ENCODE peak calls at places on chromosome 2, in ten cellular contexts. O, A, R, U, M, J, C, L, V and F are unnamed samples. For H3K4me1 and H3K27me3, the result is how much of the 10 kb centered on the place peaks cover.

GRCh38 chr2:14756981-14757657 is 124.6 kb downstream of the LRATD1 start:
- DNase-seq in O (no peak), A (peak), R (no peak), U (no peak), M (no peak), J (peak), C (no peak), L (peak), V (no peak), F (no peak)

GRCh38 chr2:101150306-101151140 is 659 bp downstream of the TBC1D8 start:
- DNase-seq in O (peak), A (no peak), R (peak), U (peak), M (peak), J (peak), C (peak), L (peak), V (peak), F (no peak)

GRCh38 chr2:13638181-13638580 is 921.4 kb downstream of the TRIB2 start:
- DNase-seq in O (no peak), A (peak), R (no peak), U (no peak), M (no peak), J (no peak), C (no peak), L (peak), V (no peak), F (no peak)

GRCh38 chr2:40820319-40820718 is 368.4 kb upstream of the SLC8A1 start:
- DNase-seq in O (no peak), A (no peak), R (no peak), U (no peak), M (no peak), J (no peak), C (no peak), L (peak), V (no peak), F (no peak)

GRCh38 chr2:239803764-239804111 is 221.4 kb downstream of the NDUFA10 start:
- DNase-seq in O (no peak), A (no peak), R (no peak), U (no peak), M (no peak), J (no peak), C (no peak), L (no peak), V (no peak), F (peak)

GRCh38 chr2:28751956-28752607 is 452 bp downstream of the PPP1CB start:
- DNase-seq in O (peak), A (peak), R (peak), U (peak), M (no peak), J (peak), C (peak), L (peak), V (no peak), F (no peak)

GRCh38 chr2:44203542-44203941 is 34.9 kb downstream of the PPM1B start:
- DNase-seq in O (no peak), A (no peak), R (no peak), U (no peak), M (no peak), J (no peak), C (no peak), L (no peak), V (no peak), F (no peak)

GRCh38 chr2:129070663-129071062 is 752.0 kb upstream of the HS6ST1 start:
- DNase-seq in O (no peak), A (no peak), R (no peak), U (no peak), M (no peak), J (no peak), C (no peak), L (no peak), V (no peak), F (no peak)

GRCh38 chr2:170320948-170321347 is 143.0 kb downstream of the MYO3B start:
- DNase-seq in O (no peak), A (no peak), R (no peak), U (no peak), M (no peak), J (no peak), C (no peak), L (no peak), V (no peak), F (no peak)

GRCh38 chr2:9703701-9704221 is 73.0 kb upstream of the YWHAQ start:
- DNase-seq in O (no peak), A (peak), R (no peak), U (peak), M (no peak), J (peak), C (no peak), L (peak), V (no peak), F (no peak)

GRCh38 chr2:129224486-129224885 is 755.0 kb upstream of the RAB6C start:
- DNase-seq in O (no peak), A (no peak), R (no peak), U (no peak), M (no peak), J (no peak), C (no peak), L (no peak), V (no peak), F (no peak)

GRCh38 chr2:191885103-191885502 is 38.2 kb upstream of the CAVIN2 start:
- DNase-seq in O (no peak), A (no peak), R (no peak), U (no peak), M (no peak), J (no peak), C (no peak), L (no peak), V (no peak), F (no peak)

GRCh38 chr2:96197541-96198255 is 10.9 kb downstream of the STARD7 start:
- DNase-seq in O (no peak), A (peak), R (no peak), U (no peak), M (no peak), J (no peak), C (peak), L (peak), V (no peak), F (no peak)

GRCh38 chr2:218859994-218860831 is 608 bp downstream of the WNT6 start:
- DNase-seq in O (no peak), A (no peak), R (peak), U (no peak), M (no peak), J (no peak), C (peak), L (no peak), V (no peak), F (no peak)

GRCh38 chr2:74199275-74199701 is 873 bp downstream of the MTHFD2 start:
- DNase-seq in O (no peak), A (no peak), R (no peak), U (no peak), M (no peak), J (no peak), C (no peak), L (no peak), V (peak), F (no peak)

GRCh38 chr2:45585267-45585861 is 25.7 kb downstream of the SRBD1 start:
- DNase-seq in O (no peak), A (peak), R (no peak), U (no peak), M (no peak), J (peak), C (no peak), L (peak), V (no peak), F (no peak)

GRCh38 chr2:233563663-233564430 is 2.7 kb downstream of the USP40 start:
- DNase-seq in O (no peak), A (no peak), R (no peak), U (no peak), M (no peak), J (no peak), C (no peak), L (peak), V (no peak), F (no peak)

GRCh38 chr2:194252127-194252526 is 1404.9 kb upstream of the SLC39A10 start:
- DNase-seq in O (no peak), A (peak), R (no peak), U (no peak), M (no peak), J (no peak), C (no peak), L (no peak), V (no peak), F (no peak)

GRCh38 chr2:68368657-68369339 is 3.7 kb downstream of the PLEK start:
- DNase-seq in O (no peak), A (peak), R (no peak), U (no peak), M (no peak), J (no peak), C (no peak), L (peak), V (no peak), F (no peak)

GRCh38 chr2:10452334-10452733 is 4.2 kb upstream of the ODC1 start:
- DNase-seq in O (no peak), A (peak), R (no peak), U (no peak), M (no peak), J (peak), C (no peak), L (peak), V (no peak), F (no peak)

GRCh38 chr2:241566468-241566867 is 7.9 kb downstream of the BOK start:
- DNase-seq in O (no peak), A (no peak), R (peak), U (no peak), M (no peak), J (no peak), C (peak), L (no peak), V (no peak), F (no peak)

GRCh38 chr2:71691747-71692455 is 238.5 kb downstream of the DYSF start:
- DNase-seq in O (no peak), A (no peak), R (peak), U (no peak), M (peak), J (no peak), C (peak), L (peak), V (no peak), F (no peak)

GRCh38 chr2:109020217-109020637 is 31.2 kb upstream of the EDAR start:
- DNase-seq in O (no peak), A (no peak), R (no peak), U (no peak), M (no peak), J (no peak), C (no peak), L (peak), V (peak), F (no peak)

GRCh38 chr2:174614261-174614660 is 16.7 kb upstream of the WIPF1 start:
- DNase-seq in O (no peak), A (peak), R (no peak), U (no peak), M (no peak), J (no peak), C (no peak), L (peak), V (no peak), F (no peak)

GRCh38 chr2:236663671-236664101 is 94.1 kb downstream of the ACKR3 start:
- DNase-seq in O (peak), A (peak), R (peak), U (no peak), M (no peak), J (peak), C (no peak), L (peak), V (no peak), F (peak)

GRCh38 chr2:235951980-235952379 is 216.2 kb downstream of the GBX2 start:
- DNase-seq in O (no peak), A (peak), R (no peak), U (no peak), M (no peak), J (no peak), C (no peak), L (no peak), V (no peak), F (no peak)

GRCh38 chr2:44836174-44836573 is 105.3 kb upstream of the SIX3 start:
- DNase-seq in O (no peak), A (no peak), R (no peak), U (no peak), M (no peak), J (no peak), C (no peak), L (no peak), V (no peak), F (peak)

GRCh38 chr2:42967959-42968674 is 175.7 kb upstream of the HAAO start:
- DNase-seq in O (peak), A (no peak), R (peak), U (peak), M (no peak), J (peak), C (peak), L (peak), V (no peak), F (peak)

GRCh38 chr2:75792146-75792545 is 81.4 kb upstream of the GCFC2 start:
- DNase-seq in O (no peak), A (no peak), R (no peak), U (no peak), M (no peak), J (no peak), C (no peak), L (no peak), V (no peak), F (no peak)

GRCh38 chr2:190467575-190468083 is 59.5 kb downstream of the MFSD6 start:
- DNase-seq in O (no peak), A (no peak), R (no peak), U (no peak), M (no peak), J (no peak), C (no peak), L (peak), V (no peak), F (no peak)

GRCh38 chr2:209476367-209477191 is 52.7 kb downstream of the MAP2 start:
- DNase-seq in O (no peak), A (no peak), R (no peak), U (no peak), M (no peak), J (peak), C (no peak), L (no peak), V (no peak), F (no peak)

GRCh38 chr2:180258579-180258978 is 251.5 kb upstream of the CWC22 start:
- DNase-seq in O (no peak), A (no peak), R (no peak), U (no peak), M (no peak), J (no peak), C (no peak), L (no peak), V (no peak), F (no peak)

GRCh38 chr2:161044095-161044874 is 115.9 kb upstream of the TANK start:
- DNase-seq in O (peak), A (no peak), R (peak), U (no peak), M (no peak), J (no peak), C (no peak), L (peak), V (no peak), F (no peak)

GRCh38 chr2:154256136-154256535 is 384.4 kb downstream of the GALNT13 start:
- DNase-seq in O (no peak), A (no peak), R (no peak), U (no peak), M (no peak), J (no peak), C (no peak), L (no peak), V (no peak), F (no peak)

GRCh38 chr2:85470850-85471800 is 52.6 kb downstream of the SH2D6 start:
- DNase-seq in O (no peak), A (peak), R (no peak), U (no peak), M (no peak), J (peak), C (peak), L (peak), V (no peak), F (no peak)

GRCh38 chr2:183963609-183964008 is 634.7 kb upstream of the ZNF804A start:
- DNase-seq in O (no peak), A (no peak), R (no peak), U (no peak), M (no peak), J (no peak), C (no peak), L (no peak), V (no peak), F (no peak)

GRCh38 chr2:20156826-20157605 is 67.9 kb downstream of the SDC1 start:
- DNase-seq in O (no peak), A (no peak), R (no peak), U (no peak), M (no peak), J (no peak), C (no peak), L (no peak), V (no peak), F (no peak)

GRCh38 chr2:26846881-26847662 is 860 bp upstream of the DPYSL5 start:
- DNase-seq in O (no peak), A (no peak), R (no peak), U (no peak), M (no peak), J (no peak), C (no peak), L (no peak), V (no peak), F (no peak)

GRCh38 chr2:65691816-65692215 is 259.4 kb upstream of the SPRED2 start:
- DNase-seq in O (no peak), A (no peak), R (no peak), U (no peak), M (no peak), J (no peak), C (no peak), L (no peak), V (no peak), F (no peak)

DNA sequence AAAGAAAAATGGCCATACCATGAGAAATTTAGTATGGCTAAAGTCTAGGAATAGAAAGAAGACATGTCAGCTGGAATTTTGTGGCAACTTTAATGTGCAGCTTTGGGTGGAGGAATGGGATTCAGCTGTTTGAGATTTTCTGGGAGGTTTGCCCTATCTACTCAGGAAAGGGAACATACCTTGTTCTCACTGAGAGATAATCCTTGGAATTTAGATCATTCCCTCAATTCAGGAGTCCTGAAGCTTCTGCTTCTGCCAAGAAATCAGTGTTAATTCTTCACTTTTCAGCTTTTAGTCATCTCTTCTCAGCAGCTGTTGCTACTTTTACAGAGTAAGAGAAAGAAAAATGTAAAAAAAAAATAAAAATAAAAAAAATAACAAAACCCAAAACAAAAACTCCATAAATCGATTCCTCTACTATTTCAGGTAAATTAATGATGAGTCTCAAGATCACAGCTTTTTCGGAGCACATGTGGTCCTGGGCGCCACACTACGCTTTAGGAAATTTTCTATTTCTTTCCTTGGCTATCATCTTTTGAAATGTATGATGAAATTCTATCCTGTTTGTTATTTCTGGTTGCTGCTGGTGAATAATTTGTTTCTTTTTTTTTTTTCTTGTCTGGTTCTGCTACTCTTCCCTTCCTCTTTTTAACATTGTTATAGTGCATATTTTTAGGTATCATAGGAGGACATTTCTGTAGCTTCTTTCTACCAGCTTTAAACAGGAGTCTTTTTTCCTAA is 18.8 kb upstream of the BAZ2B start:
- DNase-seq in O (no peak), A (no peak), R (no peak), U (no peak), M (no peak), J (no peak), C (no peak), L (peak), V (no peak), F (no peak)
- H3K27ac ChIP-seq in O (no peak), A (no peak), R (no peak), U (no peak), M (no peak), J (no peak), C (no peak), L (peak), V (no peak), F (peak)

GRCh38 chr2:49021170-49021743 is 133.1 kb downstream of the FSHR start:
- DNase-seq in O (no peak), A (no peak), R (no peak), U (no peak), M (no peak), J (no peak), C (no peak), L (no peak), V (no peak), F (no peak)

GRCh38 chr2:49028101-49028500 is 126.2 kb downstream of the FSHR start:
- DNase-seq in O (no peak), A (no peak), R (no peak), U (no peak), M (no peak), J (no peak), C (no peak), L (no peak), V (no peak), F (no peak)

GRCh38 chr2:49029406-49029805 is 124.9 kb downstream of the FSHR start:
- DNase-seq in O (no peak), A (no peak), R (no peak), U (no peak), M (no peak), J (no peak), C (no peak), L (no peak), V (no peak), F (no peak)

GRCh38 chr2:49026706-49027105 is 127.6 kb downstream of the FSHR start:
- DNase-seq in O (no peak), A (no peak), R (no peak), U (no peak), M (no peak), J (no peak), C (no peak), L (no peak), V (no peak), F (no peak)
- H3K4me1 ChIP-seq in O (under half), A (under half), R (under half), U (under half), M (under half), J (under half), C (under half), L (under half), V (under half), F (under half)

DNA sequence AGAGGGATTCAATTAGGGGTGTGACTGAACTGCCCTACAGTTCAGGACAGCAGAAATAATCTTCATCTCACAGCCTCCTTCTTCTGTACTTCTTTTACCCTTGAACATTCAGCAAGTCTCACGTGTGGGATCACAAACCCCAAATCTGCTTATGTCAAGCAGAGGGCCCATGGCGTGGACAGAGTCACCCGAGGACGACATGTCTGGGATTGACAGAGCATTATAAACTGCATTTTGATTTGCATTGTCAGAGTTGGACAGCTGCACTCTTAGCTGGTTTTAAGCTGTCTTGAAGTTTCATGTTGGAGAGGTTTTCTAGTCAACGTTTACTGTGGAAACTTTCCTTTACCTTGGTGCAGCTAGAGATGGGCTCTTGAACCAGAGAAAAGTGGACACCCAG is 26.4 kb downstream of the MGAT5 start:
- DNase-seq in O (no peak), A (no peak), R (no peak), U (no peak), M (no peak), J (no peak), C (no peak), L (no peak), V (no peak), F (no peak)
- H3K27me3 ChIP-seq in O (under half), A (under half), R (under half), U (under half), M (under half), J (under half), C (under half), L (under half), V (under half), F (under half)

DNA sequence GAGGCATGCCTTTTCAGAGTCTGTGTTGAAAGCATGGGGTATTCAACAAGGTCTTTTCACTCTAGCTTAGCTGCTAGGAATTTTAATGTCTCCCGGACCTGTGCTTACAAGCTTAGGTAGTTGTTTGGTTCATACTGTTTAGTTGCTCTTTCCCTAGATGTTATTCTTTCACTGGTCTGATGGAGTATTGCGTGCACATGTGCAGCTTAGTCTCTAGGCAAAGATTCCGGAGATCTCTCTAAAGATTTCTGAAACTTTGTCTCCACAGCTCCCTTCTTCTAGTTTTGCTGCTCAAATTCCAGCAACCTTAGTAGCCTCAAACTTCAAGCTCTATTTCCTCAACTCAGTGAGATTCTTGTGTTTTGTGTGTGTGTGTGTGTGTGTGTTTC is 197.9 kb downstream of the MCFD2 start:
- DNase-seq in O (no peak), A (no peak), R (no peak), U (no peak), M (no peak), J (no peak), C (no peak), L (peak), V (no peak), F (no peak)
- H3K27ac ChIP-seq in O (no peak), A (no peak), R (peak), U (no peak), M (peak), J (no peak), C (peak), L (peak), V (no peak), F (no peak)

GRCh38 chr2:134259571-134259970 is 5.7 kb downstream of the MGAT5 start:
- DNase-seq in O (no peak), A (no peak), R (no peak), U (no peak), M (no peak), J (no peak), C (no peak), L (no peak), V (no peak), F (no peak)

GRCh38 chr2:134258684-134259408 is 5.0 kb downstream of the MGAT5 start:
- DNase-seq in O (peak), A (no peak), R (no peak), U (no peak), M (no peak), J (no peak), C (no peak), L (no peak), V (peak), F (no peak)

GRCh38 chr2:134257965-134258683 is 4.3 kb downstream of the MGAT5 start:
- DNase-seq in O (no peak), A (no peak), R (no peak), U (no peak), M (no peak), J (no peak), C (no peak), L (no peak), V (no peak), F (no peak)

GRCh38 chr2:134256961-134257360 is 3.1 kb downstream of the MGAT5 start:
- DNase-seq in O (no peak), A (no peak), R (no peak), U (no peak), M (no peak), J (no peak), C (no peak), L (no peak), V (no peak), F (no peak)

GRCh38 chr2:134257516-134257915 is 3.6 kb downstream of the MGAT5 start:
- DNase-seq in O (no peak), A (no peak), R (no peak), U (no peak), M (no peak), J (no peak), C (no peak), L (no peak), V (no peak), F (no peak)
- H3K4me1 ChIP-seq in O (half or more), A (under half), R (under half), U (under half), M (under half), J (under half), C (half or more), L (under half), V (under half), F (under half)